ENCODE peak calls at places on chromosomes 16 and 17, in eight cellular contexts. U is activated CD4-positive, alpha-beta T cell treated with anti-CD3 and anti-CD28 coated beads for 36 hours; H is astrocyte of the cerebellum; T is fibroblast of mammary gland; O is ACHN; I is fibroblast of villous mesenchyme; C is stimulated activated CD4-positive, alpha-beta T cell treated with anti-CD3 and anti-CD28 coated beads, Interleukin-2, amount 100 ng/mL, for 48 hours; B is HTR-8/SVneo. L is an unnamed sample.

GRCh38 chr17:7912927-7913524 is 3.1 kb downstream of the RNF227 start:
- DNase-seq in B (peak), O (peak), C (peak), U (peak), I (peak), T (peak), H (peak), L (peak)

GRCh38 chr16:69848635-69849545 is 86.8 kb downstream of the WWP2 start:
- DNase-seq in H (peak), U (no peak), I (peak), C (no peak), B (peak), O (peak), T (peak), L (peak)

GRCh38 chr17:34980681-34981537 is 597 bp downstream of the LIG3 start:
- DNase-seq in H (peak), T (peak), B (peak), C (peak), O (peak), U (peak), I (peak), L (peak)

GRCh38 chr17:1201132-1201702 is 21.4 kb upstream of the ABR start:
- DNase-seq in I (no peak), T (no peak), U (peak), C (no peak), B (no peak), H (no peak), O (no peak), L (no peak)

GRCh38 chr16:16116841-16117240 is 106.5 kb downstream of the ABCC6 start:
- DNase-seq in B (no peak), H (no peak), C (no peak), I (no peak), T (peak), O (no peak), U (no peak), L (no peak)

GRCh38 chr17:28985950-28986713 is 19.7 kb downstream of the SEZ6 start:
- DNase-seq in U (no peak), I (no peak), O (no peak), C (no peak), H (no peak), T (no peak), B (no peak), L (no peak)

GRCh38 chr17:20063665-20064648 is 54.8 kb downstream of the SPECC1 start:
- DNase-seq in H (peak), I (peak), T (peak), O (peak), U (peak), B (peak), C (peak), L (peak)

GRCh38 chr17:13001991-13002615 is 15.7 kb downstream of the ELAC2 start:
- DNase-seq in T (no peak), I (no peak), B (no peak), U (no peak), C (no peak), O (no peak), H (no peak), L (peak)

GRCh38 chr17:38343608-38343980 is at the start of gene GPR179:
- DNase-seq in H (no peak), O (no peak), B (no peak), C (no peak), T (no peak), I (no peak), U (no peak), L (no peak)

GRCh38 chr16:85017151-85017550 is 5.8 kb upstream of the ZDHHC7 start:
- DNase-seq in U (peak), C (peak), O (no peak), I (no peak), H (no peak), B (no peak), T (peak), L (peak)

GRCh38 chr17:49496183-49496865 is 1.2 kb downstream of the NGFR start:
- DNase-seq in H (no peak), B (peak), U (peak), O (peak), T (peak), I (peak), C (peak), L (peak)

GRCh38 chr16:73002836-73003235 is 45.1 kb downstream of the ZFHX3 start:
- DNase-seq in T (no peak), B (no peak), O (no peak), U (no peak), C (no peak), I (no peak), H (no peak), L (peak)

GRCh38 chr16:2584742-2585650 is 47.2 kb downstream of the PDPK1 start:
- DNase-seq in H (no peak), C (no peak), B (no peak), T (peak), I (no peak), O (no peak), U (peak), L (peak)

GRCh38 chr17:74637265-74637664 is 13.7 kb upstream of the CD300E start:
- DNase-seq in T (no peak), H (no peak), I (no peak), U (no peak), B (no peak), C (no peak), O (no peak), L (no peak)

GRCh38 chr17:33291248-33292183 is 1.6 kb downstream of the ASIC2 start:
- DNase-seq in U (peak), T (peak), C (no peak), B (no peak), I (peak), O (peak), H (no peak), L (peak)

GRCh38 chr17:80692931-80693467 is 148.4 kb downstream of the RPTOR start:
- DNase-seq in T (no peak), U (no peak), O (no peak), H (no peak), B (no peak), I (no peak), C (no peak), L (no peak)

GRCh38 chr16:27650073-27650701 is 100.2 kb downstream of the KATNIP start:
- DNase-seq in C (no peak), T (no peak), B (no peak), H (no peak), U (no peak), O (peak), I (peak), L (no peak)

GRCh38 chr16:29876578-29877249 is 13.7 kb upstream of the CDIPT start:
- DNase-seq in T (no peak), U (peak), O (no peak), I (no peak), C (peak), H (no peak), B (no peak), L (no peak)

GRCh38 chr17:4895121-4895520 is 4.2 kb upstream of the C17orf107 start:
- DNase-seq in U (no peak), B (no peak), T (no peak), I (no peak), H (no peak), O (no peak), C (no peak), L (no peak)

GRCh38 chr17:44247346-44248219 is 20.4 kb downstream of the SLC4A1 start:
- DNase-seq in I (peak), T (no peak), O (no peak), C (no peak), H (no peak), U (no peak), B (no peak), L (no peak)

GRCh38 chr17:7515912-7516610 is 31.9 kb downstream of the POLR2A start:
- DNase-seq in U (no peak), I (no peak), B (no peak), H (no peak), C (no peak), O (no peak), T (no peak), L (no peak)

GRCh38 chr16:10589106-10589505 is 8.7 kb upstream of the EMP2 start:
- DNase-seq in O (no peak), B (no peak), I (no peak), C (no peak), H (no peak), U (no peak), T (no peak), L (no peak)

GRCh38 chr17:14940112-14940945 is 324.8 kb downstream of the PMP22 start:
- DNase-seq in I (no peak), C (no peak), H (no peak), T (peak), B (no peak), U (no peak), O (no peak), L (no peak)

GRCh38 chr16:11224894-11225676 is 30.9 kb downstream of the SOCS1 start:
- DNase-seq in O (no peak), T (no peak), I (no peak), B (no peak), U (peak), C (peak), H (no peak), L (peak)

GRCh38 chr16:20744922-20745440 is 3.4 kb upstream of the THUMPD1 start:
- DNase-seq in C (no peak), H (no peak), I (no peak), B (no peak), U (no peak), O (no peak), T (no peak), L (no peak)

GRCh38 chr16:7550096-7550495 is 217.5 kb downstream of the RBFOX1 start:
- DNase-seq in O (no peak), U (no peak), B (no peak), T (no peak), H (no peak), I (no peak), C (no peak), L (no peak)

GRCh38 chr16:55003916-55004315 is 73.3 kb downstream of the IRX5 start:
- DNase-seq in C (no peak), O (no peak), T (no peak), B (no peak), U (no peak), H (no peak), I (no peak), L (no peak)

GRCh38 chr16:24758373-24758772 is 28.9 kb downstream of the TNRC6A start:
- DNase-seq in B (no peak), U (no peak), O (no peak), T (no peak), H (no peak), C (no peak), I (no peak), L (peak)

GRCh38 chr16:11800385-11800718 is 3.3 kb upstream of the ZC3H7A start:
- DNase-seq in O (no peak), H (no peak), T (no peak), B (no peak), I (peak), C (no peak), U (no peak), L (no peak)

GRCh38 chr17:82710499-82711232 is 5.8 kb upstream of the FN3KRP start:
- DNase-seq in T (no peak), O (no peak), U (no peak), H (no peak), C (no peak), B (no peak), I (no peak), L (no peak)

GRCh38 chr17:48636177-48637018 is 10.2 kb upstream of the HOXB9 start:
- DNase-seq in H (no peak), I (peak), O (no peak), C (peak), T (peak), U (peak), B (no peak), L (peak)

GRCh38 chr17:61660726-61661125 is 69.7 kb upstream of the NACA2 start:
- DNase-seq in C (no peak), T (no peak), B (no peak), H (no peak), O (no peak), U (no peak), I (peak), L (peak)